ENCODE peak calls at places on chromosomes 7 and 10, in six cellular contexts. One of them, this sample, is unnamed.

GRCh38 chr10:26779176-26779860 is 81.4 kb downstream of the ABI1 start:
- DNase-seq in A673: no peak
- DNase-seq in gastrocnemius medialis: no peak
- DNase-seq in spleen: no peak
- DNase-seq in esophagus muscularis mucosa: no peak
- DNase-seq in keratinocyte: peak; percentile 30
- DNase-seq in this sample: no peak

GRCh38 chr10:123891147-123892011 is at the start of gene CPXM2:
- DNase-seq in esophagus muscularis mucosa: no peak
- DNase-seq in A673: no peak
- DNase-seq in keratinocyte: no peak
- DNase-seq in spleen: no peak
- DNase-seq in gastrocnemius medialis: no peak
- DNase-seq in this sample: no peak

GRCh38 chr7:65832281-65832680 is 40.6 kb upstream of the VKORC1L1 start:
- DNase-seq in spleen: no peak
- DNase-seq in esophagus muscularis mucosa: no peak
- DNase-seq in A673: peak; percentile 27
- DNase-seq in gastrocnemius medialis: no peak
- DNase-seq in keratinocyte: no peak
- DNase-seq in this sample: no peak

GRCh38 chr10:22727663-22728062 is 13.3 kb upstream of the PIP4K2A start:
- DNase-seq in spleen: no peak
- DNase-seq in esophagus muscularis mucosa: no peak
- DNase-seq in gastrocnemius medialis: no peak
- DNase-seq in A673: no peak
- DNase-seq in keratinocyte: no peak
- DNase-seq in this sample: no peak

GRCh38 chr10:123301077-123301875 is 147.1 kb downstream of the BUB3 start:
- DNase-seq in keratinocyte: no peak
- DNase-seq in esophagus muscularis mucosa: no peak
- DNase-seq in gastrocnemius medialis: no peak
- DNase-seq in spleen: no peak
- DNase-seq in A673: no peak
- DNase-seq in this sample: no peak

GRCh38 chr10:45557275-45557905 is 115.2 kb downstream of the ZFAND4 start:
- DNase-seq in gastrocnemius medialis: no peak
- DNase-seq in A673: no peak
- DNase-seq in spleen: no peak
- DNase-seq in keratinocyte: no peak
- DNase-seq in esophagus muscularis mucosa: no peak
- DNase-seq in this sample: no peak

GRCh38 chr10:57874810-57875209 is 392.9 kb downstream of the IPMK start:
- DNase-seq in gastrocnemius medialis: no peak
- DNase-seq in esophagus muscularis mucosa: no peak
- DNase-seq in spleen: no peak
- DNase-seq in keratinocyte: no peak
- DNase-seq in A673: no peak
- DNase-seq in this sample: no peak

GRCh38 chr7:134778941-134779740 is at the start of gene CALD1:
- DNase-seq in esophagus muscularis mucosa: peak; percentile 96
- DNase-seq in gastrocnemius medialis: peak; percentile 27
- DNase-seq in A673: peak; percentile 91
- DNase-seq in keratinocyte: peak; percentile 86
- DNase-seq in spleen: no peak
- DNase-seq in this sample: peak; percentile 49

GRCh38 chr10:42630537-42631134 is 7.7 kb downstream of the ZNF33B start:
- DNase-seq in keratinocyte: no peak
- DNase-seq in esophagus muscularis mucosa: no peak
- DNase-seq in spleen: no peak
- DNase-seq in A673: no peak
- DNase-seq in gastrocnemius medialis: no peak
- DNase-seq in this sample: no peak

GRCh38 chr10:28202941-28203352 is 99.9 kb downstream of the MPP7 start:
- DNase-seq in keratinocyte: no peak
- DNase-seq in esophagus muscularis mucosa: no peak
- DNase-seq in A673: no peak
- DNase-seq in gastrocnemius medialis: peak; percentile 53
- DNase-seq in spleen: no peak
- DNase-seq in this sample: no peak

GRCh38 chr10:133012573-133013359 is 70.4 kb upstream of the CFAP46 start:
- DNase-seq in gastrocnemius medialis: peak; percentile 39
- DNase-seq in A673: no peak
- DNase-seq in spleen: peak; percentile 89
- DNase-seq in keratinocyte: no peak
- DNase-seq in esophagus muscularis mucosa: no peak
- DNase-seq in this sample: peak; percentile 82

GRCh38 chr10:5284311-5285057 is 80.3 kb upstream of the UCN3 start:
- DNase-seq in gastrocnemius medialis: no peak
- DNase-seq in spleen: no peak
- DNase-seq in keratinocyte: no peak
- DNase-seq in A673: peak; percentile 83
- DNase-seq in esophagus muscularis mucosa: peak; percentile 64
- DNase-seq in this sample: no peak

GRCh38 chr10:50431791-50432190 is 180.5 kb upstream of the ASAH2 start:
- DNase-seq in A673: peak; percentile 69
- DNase-seq in spleen: no peak
- DNase-seq in gastrocnemius medialis: no peak
- DNase-seq in esophagus muscularis mucosa: no peak
- DNase-seq in keratinocyte: no peak
- DNase-seq in this sample: no peak

GRCh38 chr7:106252568-106252967 is 32.2 kb downstream of the NAMPT start:
- DNase-seq in keratinocyte: no peak
- DNase-seq in esophagus muscularis mucosa: no peak
- DNase-seq in gastrocnemius medialis: no peak
- DNase-seq in spleen: no peak
- DNase-seq in A673: no peak
- DNase-seq in this sample: no peak

GRCh38 chr7:70710011-70710480 is 421.9 kb upstream of the GALNT17 start:
- DNase-seq in gastrocnemius medialis: peak; percentile 44
- DNase-seq in esophagus muscularis mucosa: no peak
- DNase-seq in A673: peak; percentile 84
- DNase-seq in keratinocyte: peak; percentile 85
- DNase-seq in spleen: no peak
- DNase-seq in this sample: no peak

GRCh38 chr10:11147723-11148122 is 130.1 kb downstream of the CELF2 start:
- DNase-seq in A673: no peak
- DNase-seq in esophagus muscularis mucosa: no peak
- DNase-seq in spleen: peak; percentile 83
- DNase-seq in gastrocnemius medialis: peak; percentile 35
- DNase-seq in keratinocyte: no peak
- DNase-seq in this sample: peak; percentile 56

GRCh38 chr7:15686209-15686956 is at the start of gene MEOX2:
- DNase-seq in spleen: no peak
- DNase-seq in keratinocyte: no peak
- DNase-seq in esophagus muscularis mucosa: peak; percentile 92
- DNase-seq in A673: peak; percentile 7
- DNase-seq in gastrocnemius medialis: peak; percentile 75
- DNase-seq in this sample: peak; percentile 68

GRCh38 chr7:5439209-5439571 is 15.6 kb upstream of the TNRC18 start:
- DNase-seq in A673: no peak
- DNase-seq in keratinocyte: no peak
- DNase-seq in esophagus muscularis mucosa: no peak
- DNase-seq in gastrocnemius medialis: no peak
- DNase-seq in spleen: no peak
- DNase-seq in this sample: no peak

GRCh38 chr10:62980697-62981495 is 152.2 kb upstream of the NRBF2 start:
- DNase-seq in spleen: no peak
- DNase-seq in A673: no peak
- DNase-seq in gastrocnemius medialis: no peak
- DNase-seq in esophagus muscularis mucosa: no peak
- DNase-seq in keratinocyte: peak; percentile 49
- DNase-seq in this sample: no peak

GRCh38 chr10:127906548-127907377 is at the start of gene PTPRE:
- DNase-seq in gastrocnemius medialis: no peak
- DNase-seq in esophagus muscularis mucosa: peak; percentile 91
- DNase-seq in keratinocyte: no peak
- DNase-seq in spleen: peak; percentile 96
- DNase-seq in A673: peak; percentile 78
- DNase-seq in this sample: peak; percentile 89

GRCh38 chr10:123991622-123992570 is 100.3 kb upstream of the CPXM2 start:
- DNase-seq in A673: no peak
- DNase-seq in esophagus muscularis mucosa: peak; percentile 77
- DNase-seq in gastrocnemius medialis: no peak
- DNase-seq in keratinocyte: no peak
- DNase-seq in spleen: no peak
- DNase-seq in this sample: peak; percentile 41

DNA sequence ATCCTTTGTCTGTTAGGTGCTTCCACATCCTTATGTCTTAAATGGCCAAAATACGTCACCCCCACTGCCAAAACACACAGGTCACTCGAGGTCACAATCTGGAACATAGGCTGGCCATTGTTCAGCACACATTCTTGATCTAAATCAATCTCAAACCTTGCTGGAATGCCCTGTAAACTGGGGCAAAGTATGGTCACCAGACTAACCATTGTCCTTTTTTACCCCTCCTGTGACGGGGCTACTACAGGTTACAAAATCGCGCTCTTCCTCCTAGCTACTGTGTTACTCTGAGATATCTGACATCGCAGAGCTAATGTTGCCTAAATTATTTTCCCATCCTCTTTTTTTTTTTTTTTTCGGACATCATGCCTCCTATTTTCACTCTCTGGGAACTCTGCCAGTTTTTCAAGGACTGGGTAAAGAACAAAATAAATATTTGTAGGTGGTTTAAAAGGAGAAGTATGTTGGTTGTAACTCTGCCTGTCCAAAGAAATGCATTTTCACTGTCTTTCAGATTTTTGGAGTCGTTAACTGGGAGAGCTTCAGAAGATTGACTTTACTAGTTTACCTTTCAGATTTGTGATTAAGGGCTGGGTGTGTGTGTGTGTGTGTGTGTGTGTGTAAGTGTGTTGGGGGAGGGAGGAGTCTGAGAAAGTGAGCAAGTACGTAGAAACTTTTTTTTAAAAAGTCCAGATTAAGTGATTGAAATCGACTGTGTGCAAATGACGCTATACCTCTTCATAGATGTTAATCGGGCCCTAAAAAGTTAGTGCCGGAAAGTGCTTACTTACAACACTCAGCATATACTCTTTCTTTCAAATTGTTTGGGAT is 942 bp upstream of the KIAA1217 start:
- DNase-seq in gastrocnemius medialis: peak; percentile 44
- DNase-seq in keratinocyte: no peak
- DNase-seq in spleen: no peak
- DNase-seq in A673: peak; percentile 42
- DNase-seq in esophagus muscularis mucosa: no peak
- DNase-seq in this sample: no peak
- H3K4me3 ChIP-seq in gastrocnemius medialis: peak overlapping the region; percentile 66
- H3K4me3 ChIP-seq in keratinocyte: no peak overlapping the region
- H3K4me3 ChIP-seq in spleen: peak overlapping the region; percentile 28
- H3K4me3 ChIP-seq in A673: peak overlapping the region; percentile 48
- H3K4me3 ChIP-seq in esophagus muscularis mucosa: peak overlapping the region; percentile 59
- H3K4me3 ChIP-seq in this sample: peak overlapping the region; percentile 53

DNA sequence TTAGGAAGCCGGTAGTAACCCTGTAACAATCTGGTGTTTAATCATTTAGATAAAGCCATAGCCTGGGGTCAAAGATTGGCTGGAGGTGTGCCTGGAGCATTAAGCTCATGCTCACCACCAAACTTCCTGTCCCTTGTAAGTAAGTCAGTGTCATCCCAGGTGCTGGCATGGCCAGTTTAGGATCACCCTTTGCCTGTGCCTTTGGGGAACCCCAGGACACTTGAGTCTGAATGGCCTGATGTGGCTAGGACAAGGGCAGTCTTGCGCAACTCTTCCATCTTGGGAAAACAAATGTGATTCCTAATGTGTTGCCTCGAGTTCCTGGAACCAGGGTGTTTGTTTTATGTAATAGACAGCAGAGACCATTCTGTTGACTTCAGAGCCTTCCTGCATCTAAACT is 154.8 kb downstream of the GRK5 start:
- DNase-seq in keratinocyte: no peak
- DNase-seq in esophagus muscularis mucosa: no peak
- DNase-seq in gastrocnemius medialis: peak; percentile 41
- DNase-seq in spleen: no peak
- DNase-seq in A673: no peak
- DNase-seq in this sample: no peak
- H3K27ac ChIP-seq in keratinocyte: no peak overlapping the region
- H3K27ac ChIP-seq in esophagus muscularis mucosa: peak overlapping the region; percentile 32
- H3K27ac ChIP-seq in gastrocnemius medialis: peak overlapping the region; percentile 47
- H3K27ac ChIP-seq in spleen: no peak overlapping the region
- H3K27ac ChIP-seq in A673: no peak overlapping the region
- H3K27ac ChIP-seq in this sample: peak overlapping the region; percentile 19

GRCh38 chr10:34727595-34728033 is 87.5 kb downstream of the PARD3 start:
- DNase-seq in esophagus muscularis mucosa: peak; percentile 91
- DNase-seq in keratinocyte: no peak
- DNase-seq in spleen: no peak
- DNase-seq in gastrocnemius medialis: no peak
- DNase-seq in A673: no peak
- DNase-seq in this sample: peak; percentile 62

GRCh38 chr10:34721201-34721840 is 93.8 kb downstream of the PARD3 start:
- DNase-seq in A673: peak; percentile 42
- DNase-seq in gastrocnemius medialis: no peak
- DNase-seq in keratinocyte: no peak
- DNase-seq in spleen: no peak
- DNase-seq in esophagus muscularis mucosa: peak; percentile 45
- DNase-seq in this sample: no peak

GRCh38 chr10:34722404-34722803 is 92.7 kb downstream of the PARD3 start:
- DNase-seq in esophagus muscularis mucosa: peak; percentile 53
- DNase-seq in keratinocyte: no peak
- DNase-seq in A673: no peak
- DNase-seq in gastrocnemius medialis: no peak
- DNase-seq in spleen: no peak
- DNase-seq in this sample: no peak

GRCh38 chr10:34726862-34727261 is 88.2 kb downstream of the PARD3 start:
- DNase-seq in A673: no peak
- DNase-seq in gastrocnemius medialis: no peak
- DNase-seq in keratinocyte: no peak
- DNase-seq in spleen: no peak
- DNase-seq in esophagus muscularis mucosa: no peak
- DNase-seq in this sample: no peak

GRCh38 chr10:34723746-34724145 is 91.3 kb downstream of the PARD3 start:
- DNase-seq in spleen: no peak
- DNase-seq in A673: peak; percentile 80
- DNase-seq in gastrocnemius medialis: peak; percentile 35
- DNase-seq in esophagus muscularis mucosa: peak; percentile 75
- DNase-seq in keratinocyte: no peak
- DNase-seq in this sample: no peak
- H3K4me1 ChIP-seq in spleen: peaks cover 4% of the 10 kb centered on the region
- H3K4me1 ChIP-seq in A673: peaks cover 17% of the 10 kb centered on the region
- H3K4me1 ChIP-seq in gastrocnemius medialis: peaks cover 34% of the 10 kb centered on the region
- H3K4me1 ChIP-seq in esophagus muscularis mucosa: peaks cover 42% of the 10 kb centered on the region
- H3K4me1 ChIP-seq in keratinocyte: peaks cover 73% of the 10 kb centered on the region
- H3K4me1 ChIP-seq in this sample: peaks cover 59% of the 10 kb centered on the region

GRCh38 chr10:1529806-1530413 is 207.4 kb downstream of the ADARB2 start:
- DNase-seq in keratinocyte: no peak
- DNase-seq in gastrocnemius medialis: no peak
- DNase-seq in A673: no peak
- DNase-seq in spleen: no peak
- DNase-seq in esophagus muscularis mucosa: no peak
- DNase-seq in this sample: no peak

GRCh38 chr10:1527951-1528350 is 209.4 kb downstream of the ADARB2 start:
- DNase-seq in A673: no peak
- DNase-seq in esophagus muscularis mucosa: no peak
- DNase-seq in spleen: no peak
- DNase-seq in gastrocnemius medialis: no peak
- DNase-seq in keratinocyte: no peak
- DNase-seq in this sample: no peak

GRCh38 chr10:1522237-1522636 is 215.1 kb downstream of the ADARB2 start:
- DNase-seq in keratinocyte: no peak
- DNase-seq in A673: no peak
- DNase-seq in esophagus muscularis mucosa: no peak
- DNase-seq in gastrocnemius medialis: no peak
- DNase-seq in spleen: no peak
- DNase-seq in this sample: no peak

GRCh38 chr10:1525354-1526162 is 211.8 kb downstream of the ADARB2 start:
- DNase-seq in A673: no peak
- DNase-seq in gastrocnemius medialis: no peak
- DNase-seq in spleen: no peak
- DNase-seq in keratinocyte: no peak
- DNase-seq in esophagus muscularis mucosa: no peak
- DNase-seq in this sample: no peak

GRCh38 chr10:1526427-1527055 is 210.8 kb downstream of the ADARB2 start:
- DNase-seq in gastrocnemius medialis: no peak
- DNase-seq in A673: peak; percentile 4
- DNase-seq in esophagus muscularis mucosa: no peak
- DNase-seq in keratinocyte: no peak
- DNase-seq in spleen: no peak
- DNase-seq in this sample: no peak
- H3K4me3 ChIP-seq in gastrocnemius medialis: no peak overlapping the region
- H3K4me3 ChIP-seq in A673: no peak overlapping the region
- H3K4me3 ChIP-seq in esophagus muscularis mucosa: peak overlapping the region; percentile 45
- H3K4me3 ChIP-seq in keratinocyte: no peak overlapping the region
- H3K4me3 ChIP-seq in spleen: no peak overlapping the region
- H3K4me3 ChIP-seq in this sample: no peak overlapping the region